ENCODE peak calls at places on chromosomes 3 and 15, in four cellular contexts. X, K, B and F are unnamed samples.

GRCh38 chr3:101643861-101644613 is 32.9 kb downstream of the ZBTB11 start:
- DNase-seq in K (no peak), X (no peak), B (peak; percentile 84), F (peak; percentile 35)

GRCh38 chr3:65945953-65946352 is 92.8 kb downstream of the MAGI1 start:
- DNase-seq in B (no peak), K (no peak), X (no peak), F (no peak)

GRCh38 chr15:58043192-58043903 is 22.2 kb downstream of the ALDH1A2 start:
- DNase-seq in K (peak; percentile 52), B (peak; percentile 65), X (no peak), F (peak; percentile 29)

GRCh38 chr3:126287536-126288181 is 69.5 kb downstream of the KLF15 start:
- DNase-seq in X (peak; percentile 35), B (peak; percentile 98), K (peak; percentile 89), F (no peak)

GRCh38 chr15:96112018-96112417 is 218.5 kb upstream of the NR2F2 start:
- DNase-seq in X (no peak), B (no peak), K (no peak), F (no peak)

GRCh38 chr3:193211984-193212383 is 29.0 kb upstream of the PLAAT1 start:
- DNase-seq in K (no peak), B (no peak), X (no peak), F (no peak)

GRCh38 chr15:47620960-47621681 is 96.2 kb upstream of the SEMA6D start:
- DNase-seq in K (no peak), X (no peak), B (no peak), F (no peak)

GRCh38 chr15:90561344-90562244 is 31.9 kb downstream of the CRTC3 start:
- DNase-seq in K (no peak), B (no peak), X (no peak), F (no peak)

GRCh38 chr3:38580450-38581382 is 68.8 kb downstream of the SCN5A start:
- DNase-seq in B (no peak), K (no peak), X (peak; percentile 40), F (no peak)

GRCh38 chr15:93088200-93088980 is 621 bp downstream of the RGMA start:
- DNase-seq in X (no peak), B (peak; percentile 49), K (peak; percentile 84), F (no peak)

GRCh38 chr3:17553080-17553479 is 189.4 kb downstream of the TBC1D5 start:
- DNase-seq in X (no peak), K (no peak), B (no peak), F (no peak)

GRCh38 chr3:123072152-123072551 is 5.3 kb downstream of the PDIA5 start:
- DNase-seq in B (no peak), K (no peak), X (no peak), F (no peak)
- H3K27me3 ChIP-seq in B (no peaks in the 10 kb centered on the region), K (peaks cover 21% of the 10 kb centered on the region), X (no peaks in the 10 kb centered on the region), F (no peaks in the 10 kb centered on the region)

GRCh38 chr3:37031115-37031682 is 37.9 kb downstream of the MLH1 start:
- DNase-seq in B (no peak), X (no peak), K (no peak), F (no peak)

GRCh38 chr3:37028329-37028728 is 35.0 kb downstream of the MLH1 start:
- DNase-seq in K (no peak), X (no peak), B (peak; percentile 10), F (no peak)

GRCh38 chr3:37029111-37029510 is 35.8 kb downstream of the MLH1 start:
- DNase-seq in B (no peak), X (no peak), K (no peak), F (no peak)

GRCh38 chr3:37030573-37030972 is 37.3 kb downstream of the MLH1 start:
- DNase-seq in X (no peak), K (no peak), B (no peak), F (no peak)

DNA sequence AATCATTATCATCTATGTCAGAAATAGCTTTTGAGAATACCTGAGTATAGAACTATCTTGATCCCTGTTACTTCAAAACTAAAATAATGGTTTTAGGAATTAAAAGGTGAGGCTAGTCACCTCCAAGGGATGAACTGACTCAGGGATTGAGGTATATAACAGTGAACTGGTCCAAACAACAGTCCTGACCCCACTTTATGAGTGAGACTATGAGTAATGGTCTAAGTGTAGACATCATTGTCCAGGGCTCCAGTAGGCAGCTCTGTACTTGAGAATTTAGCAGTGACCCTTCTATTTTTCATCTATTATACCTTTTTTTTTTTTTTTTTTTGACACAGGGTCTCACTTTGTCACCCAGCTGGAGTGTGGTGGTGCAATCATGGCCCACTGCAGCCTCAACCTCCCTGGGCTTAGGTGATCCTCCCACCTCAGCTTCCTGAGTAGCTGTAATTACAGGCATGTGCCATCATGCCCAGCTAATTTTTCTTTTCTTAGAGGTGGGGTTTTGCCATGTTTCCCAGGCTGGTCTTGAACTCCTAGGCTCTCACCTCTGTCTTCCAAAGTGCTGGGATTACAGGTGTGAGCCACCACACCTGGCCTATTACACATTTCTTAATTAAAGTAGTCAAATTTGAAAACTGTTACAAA is 36.3 kb downstream of the MLH1 start:
- DNase-seq in B (no peak), X (no peak), K (no peak), F (no peak)
- H3K4me1 ChIP-seq in B (no peaks in the 10 kb centered on the region), X (no peaks in the 10 kb centered on the region), K (no peaks in the 10 kb centered on the region), F (no peaks in the 10 kb centered on the region)

GRCh38 chr3:45280227-45280626 is 54.1 kb upstream of the TMEM158 start:
- DNase-seq in X (no peak), K (no peak), B (no peak), F (no peak)
- H3K27me3 ChIP-seq in X (no peaks in the 10 kb centered on the region), K (no peaks in the 10 kb centered on the region), B (no peaks in the 10 kb centered on the region), F (no peaks in the 10 kb centered on the region)

DNA sequence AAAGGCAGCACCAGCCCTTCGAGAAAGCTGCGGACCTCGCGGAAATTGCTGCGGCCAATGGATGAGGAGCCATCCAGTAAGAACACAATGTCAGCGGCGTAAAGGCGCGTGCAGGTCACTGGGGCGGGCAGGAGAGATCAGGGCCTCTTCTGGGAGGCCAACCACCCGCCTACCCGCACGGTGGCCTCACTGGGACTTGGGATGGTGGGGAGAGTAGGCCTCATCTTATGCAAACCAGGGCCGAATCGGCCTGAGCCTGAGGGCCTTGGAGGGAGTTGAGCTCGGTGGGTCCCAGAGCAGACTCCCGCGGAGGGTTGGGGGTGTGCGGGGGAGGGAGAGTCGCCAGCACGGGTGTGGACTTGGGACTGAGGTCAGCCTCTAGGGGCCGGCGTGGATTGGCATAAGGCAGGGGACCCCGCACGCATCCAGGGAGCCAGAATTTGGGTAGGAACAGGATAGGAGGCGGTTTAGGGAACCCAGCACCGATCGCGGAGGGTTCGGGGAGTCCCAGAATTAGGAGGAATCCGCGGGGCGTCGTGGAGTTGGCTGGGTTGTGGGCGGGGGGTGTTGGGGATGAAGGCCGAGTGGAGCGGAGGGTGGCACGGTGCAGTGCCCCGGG is 589 bp downstream of the COL7A1 start:
- DNase-seq in B (no peak), K (peak; percentile 18), X (no peak), F (no peak)
- H3K4me1 ChIP-seq in B (peaks cover 24% of the 10 kb centered on the region), K (no peaks in the 10 kb centered on the region), X (no peaks in the 10 kb centered on the region), F (no peaks in the 10 kb centered on the region)

DNA sequence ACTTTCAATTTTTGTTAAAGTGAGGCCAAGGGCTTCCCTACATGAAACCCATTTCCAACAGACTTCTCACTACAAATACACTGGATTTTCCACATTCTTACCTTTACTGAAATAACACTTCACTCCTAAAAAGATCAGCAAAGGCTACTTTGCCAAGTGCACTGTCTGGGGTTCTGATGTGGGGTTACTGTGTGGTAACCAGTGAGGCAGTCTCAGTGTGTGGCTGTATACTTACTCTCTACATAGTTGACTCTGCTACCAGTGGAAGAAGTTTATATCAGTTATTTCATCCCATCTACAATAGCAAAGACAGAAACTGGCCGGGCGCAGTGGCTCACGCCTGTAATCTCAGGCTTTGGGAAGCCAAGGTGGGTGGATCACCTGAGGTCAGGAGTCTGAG is 5.6 kb downstream of the WDR82 start:
- DNase-seq in K (no peak), B (no peak), X (no peak), F (no peak)
- H3K27me3 ChIP-seq in K (no peaks in the 10 kb centered on the region), B (no peaks in the 10 kb centered on the region), X (no peaks in the 10 kb centered on the region), F (no peaks in the 10 kb centered on the region)